ENCODE peak calls at places on chromosomes 3 and 15, in nine cellular contexts. One of them, this sample, is unnamed.

GRCh38 chr3:40588406-40588805 is 63.6 kb downstream of the ZNF621 start:
- DNase-seq in mammary epithelial cell: peak; percentile 46
- DNase-seq in epithelial cell of esophagus: peak; percentile 64
- DNase-seq in cardiac muscle cell: no peak
- DNase-seq in HepG2: peak; percentile 10
- DNase-seq in bronchial epithelial cell: peak; percentile 48
- DNase-seq in suprapubic skin: no peak
- DNase-seq in neural progenitor cell: peak; percentile 7
- DNase-seq in fibroblast of villous mesenchyme: no peak
- DNase-seq in this sample: no peak

GRCh38 chr15:99956820-99957641 is 223.8 kb upstream of the LYSMD4 start:
- DNase-seq in mammary epithelial cell: no peak
- DNase-seq in epithelial cell of esophagus: no peak
- DNase-seq in cardiac muscle cell: no peak
- DNase-seq in HepG2: no peak
- DNase-seq in bronchial epithelial cell: no peak
- DNase-seq in suprapubic skin: no peak
- DNase-seq in neural progenitor cell: no peak
- DNase-seq in fibroblast of villous mesenchyme: no peak
- DNase-seq in this sample: no peak

GRCh38 chr3:52456169-52456799 is 880 bp downstream of the NISCH start:
- DNase-seq in mammary epithelial cell: peak; percentile 18
- DNase-seq in epithelial cell of esophagus: no peak
- DNase-seq in cardiac muscle cell: no peak
- DNase-seq in HepG2: no peak
- DNase-seq in bronchial epithelial cell: no peak
- DNase-seq in suprapubic skin: no peak
- DNase-seq in neural progenitor cell: peak; percentile 52
- DNase-seq in fibroblast of villous mesenchyme: no peak
- DNase-seq in this sample: peak; percentile 41

GRCh38 chr3:43207628-43208085 is 78.7 kb upstream of the SNRK start:
- DNase-seq in mammary epithelial cell: no peak
- DNase-seq in epithelial cell of esophagus: no peak
- DNase-seq in cardiac muscle cell: no peak
- DNase-seq in HepG2: no peak
- DNase-seq in bronchial epithelial cell: no peak
- DNase-seq in suprapubic skin: no peak
- DNase-seq in neural progenitor cell: no peak
- DNase-seq in fibroblast of villous mesenchyme: peak; percentile 87
- DNase-seq in this sample: no peak

GRCh38 chr3:182795383-182795782 is 2.1 kb downstream of the ATP11B start:
- DNase-seq in mammary epithelial cell: peak; percentile 66
- DNase-seq in epithelial cell of esophagus: peak; percentile 78
- DNase-seq in cardiac muscle cell: no peak
- DNase-seq in HepG2: no peak
- DNase-seq in bronchial epithelial cell: peak; percentile 73
- DNase-seq in suprapubic skin: no peak
- DNase-seq in neural progenitor cell: no peak
- DNase-seq in fibroblast of villous mesenchyme: peak; percentile 70
- DNase-seq in this sample: peak; percentile 17

GRCh38 chr3:175288616-175289015 is 429.5 kb downstream of the NAALADL2 start:
- DNase-seq in mammary epithelial cell: no peak
- DNase-seq in epithelial cell of esophagus: no peak
- DNase-seq in cardiac muscle cell: no peak
- DNase-seq in HepG2: no peak
- DNase-seq in bronchial epithelial cell: no peak
- DNase-seq in suprapubic skin: no peak
- DNase-seq in neural progenitor cell: no peak
- DNase-seq in fibroblast of villous mesenchyme: no peak
- DNase-seq in this sample: no peak

GRCh38 chr3:115248274-115248673 is 101.2 kb upstream of the ZBTB20 start:
- DNase-seq in mammary epithelial cell: peak; percentile 37
- DNase-seq in epithelial cell of esophagus: peak; percentile 43
- DNase-seq in cardiac muscle cell: no peak
- DNase-seq in HepG2: no peak
- DNase-seq in bronchial epithelial cell: peak; percentile 74
- DNase-seq in suprapubic skin: no peak
- DNase-seq in neural progenitor cell: no peak
- DNase-seq in fibroblast of villous mesenchyme: peak; percentile 34
- DNase-seq in this sample: peak; percentile 25

GRCh38 chr3:34376691-34377090 is 578.3 kb downstream of the PDCD6IP start:
- DNase-seq in mammary epithelial cell: no peak
- DNase-seq in epithelial cell of esophagus: no peak
- DNase-seq in cardiac muscle cell: no peak
- DNase-seq in HepG2: no peak
- DNase-seq in bronchial epithelial cell: no peak
- DNase-seq in suprapubic skin: no peak
- DNase-seq in neural progenitor cell: no peak
- DNase-seq in fibroblast of villous mesenchyme: no peak
- DNase-seq in this sample: no peak

GRCh38 chr3:127544806-127545545 is 45.6 kb downstream of the TPRA1 start:
- DNase-seq in mammary epithelial cell: no peak
- DNase-seq in epithelial cell of esophagus: no peak
- DNase-seq in cardiac muscle cell: no peak
- DNase-seq in HepG2: no peak
- DNase-seq in bronchial epithelial cell: no peak
- DNase-seq in suprapubic skin: no peak
- DNase-seq in neural progenitor cell: peak; percentile 18
- DNase-seq in fibroblast of villous mesenchyme: no peak
- DNase-seq in this sample: no peak

GRCh38 chr15:25345943-25346342 is 92.9 kb downstream of the UBE3A start:
- DNase-seq in mammary epithelial cell: peak; percentile 42
- DNase-seq in epithelial cell of esophagus: peak; percentile 52
- DNase-seq in cardiac muscle cell: peak; percentile 50
- DNase-seq in HepG2: peak; percentile 14
- DNase-seq in bronchial epithelial cell: peak; percentile 13
- DNase-seq in suprapubic skin: no peak
- DNase-seq in neural progenitor cell: peak; percentile 57
- DNase-seq in fibroblast of villous mesenchyme: peak; percentile 27
- DNase-seq in this sample: peak; percentile 53

GRCh38 chr3:95134693-95135375 is 1072.0 kb downstream of the NSUN3 start:
- DNase-seq in mammary epithelial cell: no peak
- DNase-seq in epithelial cell of esophagus: no peak
- DNase-seq in cardiac muscle cell: no peak
- DNase-seq in HepG2: no peak
- DNase-seq in bronchial epithelial cell: no peak
- DNase-seq in suprapubic skin: no peak
- DNase-seq in neural progenitor cell: no peak
- DNase-seq in fibroblast of villous mesenchyme: peak; percentile 48
- DNase-seq in this sample: no peak

GRCh38 chr3:141430326-141430725 is 56.5 kb upstream of the RASA2 start:
- DNase-seq in mammary epithelial cell: no peak
- DNase-seq in epithelial cell of esophagus: no peak
- DNase-seq in cardiac muscle cell: no peak
- DNase-seq in HepG2: no peak
- DNase-seq in bronchial epithelial cell: no peak
- DNase-seq in suprapubic skin: no peak
- DNase-seq in neural progenitor cell: peak; percentile 23
- DNase-seq in fibroblast of villous mesenchyme: no peak
- DNase-seq in this sample: no peak

GRCh38 chr3:195612075-195612800 is 28.5 kb upstream of the APOD start:
- DNase-seq in mammary epithelial cell: no peak
- DNase-seq in epithelial cell of esophagus: peak; percentile 14
- DNase-seq in cardiac muscle cell: no peak
- DNase-seq in HepG2: no peak
- DNase-seq in bronchial epithelial cell: no peak
- DNase-seq in suprapubic skin: no peak
- DNase-seq in neural progenitor cell: no peak
- DNase-seq in fibroblast of villous mesenchyme: peak; percentile 12
- DNase-seq in this sample: peak; percentile 15

GRCh38 chr3:182808041-182808765 is 14.9 kb downstream of the ATP11B start:
- DNase-seq in mammary epithelial cell: no peak
- DNase-seq in epithelial cell of esophagus: no peak
- DNase-seq in cardiac muscle cell: no peak
- DNase-seq in HepG2: no peak
- DNase-seq in bronchial epithelial cell: no peak
- DNase-seq in suprapubic skin: no peak
- DNase-seq in neural progenitor cell: no peak
- DNase-seq in fibroblast of villous mesenchyme: no peak
- DNase-seq in this sample: peak; percentile 49

GRCh38 chr3:108936924-108937689 is 16.6 kb downstream of the GUCA1C start:
- DNase-seq in mammary epithelial cell: no peak
- DNase-seq in epithelial cell of esophagus: no peak
- DNase-seq in cardiac muscle cell: no peak
- DNase-seq in HepG2: no peak
- DNase-seq in bronchial epithelial cell: no peak
- DNase-seq in suprapubic skin: no peak
- DNase-seq in neural progenitor cell: no peak
- DNase-seq in fibroblast of villous mesenchyme: no peak
- DNase-seq in this sample: no peak

GRCh38 chr3:192884831-192885356 is 32.8 kb downstream of the MB21D2 start:
- DNase-seq in mammary epithelial cell: no peak
- DNase-seq in epithelial cell of esophagus: no peak
- DNase-seq in cardiac muscle cell: no peak
- DNase-seq in HepG2: no peak
- DNase-seq in bronchial epithelial cell: no peak
- DNase-seq in suprapubic skin: no peak
- DNase-seq in neural progenitor cell: no peak
- DNase-seq in fibroblast of villous mesenchyme: peak; percentile 53
- DNase-seq in this sample: peak; percentile 58

GRCh38 chr15:44289352-44289790 is 852 bp downstream of the GOLM2 start:
- DNase-seq in mammary epithelial cell: no peak
- DNase-seq in epithelial cell of esophagus: no peak
- DNase-seq in cardiac muscle cell: no peak
- DNase-seq in HepG2: no peak
- DNase-seq in bronchial epithelial cell: peak; percentile 5
- DNase-seq in suprapubic skin: no peak
- DNase-seq in neural progenitor cell: no peak
- DNase-seq in fibroblast of villous mesenchyme: no peak
- DNase-seq in this sample: peak; percentile 15

GRCh38 chr3:51163051-51163450 is 222.0 kb upstream of the MANF start:
- DNase-seq in mammary epithelial cell: peak; percentile 1
- DNase-seq in epithelial cell of esophagus: no peak
- DNase-seq in cardiac muscle cell: no peak
- DNase-seq in HepG2: no peak
- DNase-seq in bronchial epithelial cell: peak; percentile 3
- DNase-seq in suprapubic skin: no peak
- DNase-seq in neural progenitor cell: peak; percentile 2
- DNase-seq in fibroblast of villous mesenchyme: no peak
- DNase-seq in this sample: no peak

GRCh38 chr3:126187920-126188319 is 7.5 kb upstream of the ALDH1L1 start:
- DNase-seq in mammary epithelial cell: no peak
- DNase-seq in epithelial cell of esophagus: no peak
- DNase-seq in cardiac muscle cell: no peak
- DNase-seq in HepG2: peak; percentile 58
- DNase-seq in bronchial epithelial cell: no peak
- DNase-seq in suprapubic skin: no peak
- DNase-seq in neural progenitor cell: no peak
- DNase-seq in fibroblast of villous mesenchyme: no peak
- DNase-seq in this sample: no peak

GRCh38 chr3:169769287-169770181 is at the start of gene ACTRT3:
- DNase-seq in mammary epithelial cell: peak; percentile 73
- DNase-seq in epithelial cell of esophagus: peak; percentile 79
- DNase-seq in cardiac muscle cell: peak; percentile 78
- DNase-seq in HepG2: peak; percentile 39
- DNase-seq in bronchial epithelial cell: peak; percentile 61
- DNase-seq in suprapubic skin: peak; percentile 89
- DNase-seq in neural progenitor cell: peak; percentile 92
- DNase-seq in fibroblast of villous mesenchyme: peak; percentile 35
- DNase-seq in this sample: peak; percentile 73
- H3K4me3 ChIP-seq in mammary epithelial cell: peak within 1 kb of the TSS; percentile 77
- H3K4me3 ChIP-seq in epithelial cell of esophagus: peak within 1 kb of the TSS; percentile 94
- H3K4me3 ChIP-seq in cardiac muscle cell: peak within 1 kb of the TSS; percentile 49
- H3K4me3 ChIP-seq in HepG2: peak within 1 kb of the TSS; percentile 67
- H3K4me3 ChIP-seq in bronchial epithelial cell: peak within 1 kb of the TSS; percentile 75
- H3K4me3 ChIP-seq in suprapubic skin: peak within 1 kb of the TSS; percentile 74
- H3K4me3 ChIP-seq in neural progenitor cell: peak within 1 kb of the TSS; percentile 61
- H3K4me3 ChIP-seq in fibroblast of villous mesenchyme: peak within 1 kb of the TSS; percentile 64
- H3K4me3 ChIP-seq in this sample: peak within 1 kb of the TSS; percentile 57

DNA sequence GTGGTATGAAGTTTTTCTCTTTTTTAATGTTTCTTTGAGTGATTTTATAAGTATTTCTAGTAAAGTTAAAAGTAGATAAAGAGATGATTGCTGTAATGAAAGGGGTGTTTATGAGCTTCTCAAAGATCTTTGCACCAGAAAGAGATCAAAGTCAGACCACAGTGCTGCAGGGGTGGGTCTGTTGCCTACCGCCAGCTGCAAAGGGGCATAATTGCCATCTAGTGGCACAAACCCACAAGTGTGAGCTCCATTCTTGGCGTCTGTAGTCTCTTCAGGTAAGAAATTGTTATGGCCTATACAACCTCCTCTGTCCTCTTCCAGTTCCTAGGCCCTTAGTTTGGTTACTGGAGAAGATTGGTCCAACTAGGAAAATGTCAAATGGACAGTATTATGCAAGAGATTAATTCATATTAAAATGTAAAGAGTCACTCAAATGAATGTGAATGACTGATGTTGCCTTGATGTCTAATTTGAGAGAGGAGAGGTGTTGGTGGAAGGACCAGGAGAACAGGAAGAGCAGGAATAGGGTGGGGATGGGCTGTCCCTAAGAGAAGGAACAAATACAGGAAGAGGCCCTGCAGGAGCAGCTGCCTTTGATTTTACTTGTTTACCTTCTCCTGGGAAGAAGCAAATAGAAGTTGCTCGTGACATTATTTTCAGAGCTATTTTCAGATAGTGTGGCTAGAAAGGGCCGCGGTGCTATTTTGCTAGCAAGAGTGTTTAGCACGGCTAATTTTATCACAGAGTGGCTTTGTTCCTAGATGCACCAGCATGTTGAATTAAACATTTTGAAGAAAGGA is 53.0 kb upstream of the GSK3B start:
- DNase-seq in mammary epithelial cell: peak; percentile 61
- DNase-seq in epithelial cell of esophagus: peak; percentile 95
- DNase-seq in cardiac muscle cell: no peak
- DNase-seq in HepG2: peak; percentile 39
- DNase-seq in bronchial epithelial cell: peak; percentile 91
- DNase-seq in suprapubic skin: no peak
- DNase-seq in neural progenitor cell: peak; percentile 19
- DNase-seq in fibroblast of villous mesenchyme: peak; percentile 36
- DNase-seq in this sample: no peak
- TF ChIP-seq CTCF in mammary epithelial cell: peak; percentile 46
- TF ChIP-seq CTCF in epithelial cell of esophagus: peak; percentile 53
- TF ChIP-seq CTCF in cardiac muscle cell: no peak
- TF ChIP-seq CTCF in HepG2: peak; percentile 68
- TF ChIP-seq CTCF in bronchial epithelial cell: peak; percentile 19
- TF ChIP-seq CTCF in suprapubic skin: no peak
- TF ChIP-seq CTCF in neural progenitor cell: peak; percentile 28
- TF ChIP-seq CTCF in fibroblast of villous mesenchyme: no peak
- TF ChIP-seq CTCF in this sample: no peak

GRCh38 chr3:159911664-159912037 is 77.0 kb upstream of the IL12A start:
- DNase-seq in mammary epithelial cell: no peak
- DNase-seq in epithelial cell of esophagus: no peak
- DNase-seq in cardiac muscle cell: no peak
- DNase-seq in HepG2: no peak
- DNase-seq in bronchial epithelial cell: no peak
- DNase-seq in suprapubic skin: no peak
- DNase-seq in neural progenitor cell: no peak
- DNase-seq in fibroblast of villous mesenchyme: no peak
- DNase-seq in this sample: no peak
- H3K4me3 ChIP-seq in mammary epithelial cell: no peak overlapping the region
- H3K4me3 ChIP-seq in epithelial cell of esophagus: no peak overlapping the region
- H3K4me3 ChIP-seq in cardiac muscle cell: no peak overlapping the region
- H3K4me3 ChIP-seq in HepG2: peak overlapping the region; percentile 32
- H3K4me3 ChIP-seq in bronchial epithelial cell: no peak overlapping the region
- H3K4me3 ChIP-seq in suprapubic skin: no peak overlapping the region
- H3K4me3 ChIP-seq in neural progenitor cell: no peak overlapping the region
- H3K4me3 ChIP-seq in fibroblast of villous mesenchyme: no peak overlapping the region
- H3K4me3 ChIP-seq in this sample: no peak overlapping the region

DNA sequence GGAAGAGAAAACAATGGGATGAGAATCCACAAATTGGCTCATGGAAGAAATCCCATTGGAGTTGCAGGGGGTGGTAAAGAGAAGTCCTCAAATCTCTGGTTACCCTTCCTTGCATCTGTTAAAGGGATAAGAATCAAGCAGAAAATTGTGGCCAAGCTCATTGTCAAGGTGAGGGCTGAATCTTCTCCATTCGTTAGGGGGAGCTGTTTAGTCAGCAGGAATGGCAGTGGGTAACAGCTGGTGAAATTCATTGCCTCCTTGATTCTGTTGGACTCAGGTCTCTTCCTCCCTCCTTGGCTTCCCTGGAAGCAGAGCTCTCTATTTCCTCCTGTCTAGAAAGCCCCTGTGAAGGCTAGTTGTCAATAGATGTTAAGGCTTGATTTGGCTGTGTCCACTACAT is 343.1 kb upstream of the SEMA6D start:
- DNase-seq in mammary epithelial cell: peak; percentile 23
- DNase-seq in epithelial cell of esophagus: peak; percentile 60
- DNase-seq in cardiac muscle cell: peak; percentile 32
- DNase-seq in HepG2: no peak
- DNase-seq in bronchial epithelial cell: peak; percentile 47
- DNase-seq in suprapubic skin: no peak
- DNase-seq in neural progenitor cell: no peak
- DNase-seq in fibroblast of villous mesenchyme: peak; percentile 25
- DNase-seq in this sample: peak; percentile 5
- TF ChIP-seq CTCF in mammary epithelial cell: peak; percentile 65
- TF ChIP-seq CTCF in epithelial cell of esophagus: peak; percentile 70
- TF ChIP-seq CTCF in cardiac muscle cell: peak; percentile 56
- TF ChIP-seq CTCF in HepG2: peak; percentile 25
- TF ChIP-seq CTCF in bronchial epithelial cell: peak; percentile 79
- TF ChIP-seq CTCF in suprapubic skin: no peak
- TF ChIP-seq CTCF in neural progenitor cell: no peak
- TF ChIP-seq CTCF in fibroblast of villous mesenchyme: peak; percentile 53
- TF ChIP-seq CTCF in this sample: peak; percentile 43

This sample was measured in AG10803.